ENCODE peak calls at places on chromosomes 3 and 15, in four cellular contexts. I is fibroblast of mammary gland, D is BJ, H is colonic mucosa. N is an unnamed sample.
A peak's percentile ranks its signal among the peaks of the same experiment; 100 is the strongest.

GRCh38 chr3:39150803-39151631 is 2.4 kb downstream of the CSRNP1 start:
- DNase-seq in I (peak; percentile 97), H (peak; percentile 80), D (peak; percentile 82), N (peak; percentile 89)

GRCh38 chr3:122975163-122975923 is 52.2 kb downstream of the SEMA5B start:
- DNase-seq in H (no peak), D (peak; percentile 26), I (peak; percentile 56), N (peak; percentile 29)

GRCh38 chr3:39438880-39439279 is 28.6 kb upstream of the MOBP start:
- DNase-seq in D (no peak), I (no peak), H (no peak), N (no peak)

GRCh38 chr15:82850731-82851130 is 41.3 kb downstream of the WHAMM start:
- DNase-seq in I (no peak), H (no peak), D (no peak), N (peak; percentile 10)

GRCh38 chr3:138081371-138082084 is 33.9 kb downstream of the DZIP1L start:
- DNase-seq in I (peak; percentile 83), D (peak; percentile 35), H (no peak), N (peak; percentile 50)

GRCh38 chr3:56855856-56856538 is 54.2 kb upstream of the ARHGEF3 start:
- DNase-seq in H (peak; percentile 40), D (no peak), I (no peak), N (no peak)

GRCh38 chr3:51985971-51986947 is 2.9 kb downstream of the ACY1 start:
- DNase-seq in H (peak; percentile 76), D (no peak), I (no peak), N (no peak)

GRCh38 chr3:49191741-49192140 is 20.3 kb downstream of the KLHDC8B start:
- DNase-seq in I (no peak), D (no peak), H (no peak), N (no peak)

GRCh38 chr3:179981646-179982045 is 55.1 kb downstream of the PEX5L start:
- DNase-seq in I (no peak), H (no peak), D (no peak), N (no peak)

GRCh38 chr15:20356444-20357138 is 185.0 kb downstream of the GOLGA6L6 start:
- DNase-seq in I (peak; percentile 19), H (no peak), D (no peak), N (no peak)

GRCh38 chr15:91885714-91886265 is 32.3 kb downstream of the SLCO3A1 start:
- DNase-seq in I (no peak), D (no peak), H (no peak), N (no peak)

GRCh38 chr3:190514163-190515153 is 573 bp downstream of the IL1RAP start:
- DNase-seq in D (no peak), H (peak; percentile 39), I (peak; percentile 55), N (peak; percentile 52)

GRCh38 chr3:41698931-41699330 is 263.0 kb downstream of the ULK4 start:
- DNase-seq in I (peak; percentile 6), D (no peak), H (no peak), N (no peak)

GRCh38 chr3:54772707-54773106 is 155.2 kb downstream of the LRTM1 start:
- DNase-seq in D (no peak), I (no peak), H (no peak), N (no peak)

GRCh38 chr3:181633556-181633955 is 78.2 kb upstream of the SOX2 start:
- DNase-seq in H (no peak), D (no peak), I (no peak), N (no peak)

GRCh38 chr3:170056710-170057454 is 19.1 kb downstream of the GPR160 start:
- DNase-seq in I (no peak), H (no peak), D (no peak), N (no peak)

GRCh38 chr15:78210349-78210717 is 24.0 kb downstream of the ACSBG1 start:
- DNase-seq in H (peak; percentile 20), D (no peak), I (no peak), N (no peak)

GRCh38 chr3:146100825-146101444 is 60.0 kb downstream of the PLOD2 start:
- DNase-seq in H (no peak), I (no peak), D (no peak), N (no peak)

GRCh38 chr3:120795017-120795648 is 52.6 kb downstream of the GTF2E1 start:
- DNase-seq in I (peak; percentile 90), D (no peak), H (peak; percentile 80), N (peak; percentile 85)

GRCh38 chr3:155332668-155333160 is 39.2 kb upstream of the STRIT1 start:
- DNase-seq in I (no peak), D (no peak), H (no peak), N (no peak)

GRCh38 chr15:79970921-79971434 is at the start of gene BCL2A1:
- DNase-seq in D (peak; percentile 43), I (peak; percentile 95), H (no peak), N (peak; percentile 64)

GRCh38 chr3:126941721-126942270 is 41.1 kb upstream of the PLXNA1 start:
- DNase-seq in I (no peak), D (no peak), H (no peak), N (no peak)

GRCh38 chr15:68431792-68432401 is at the start of gene ITGA11:
- DNase-seq in D (no peak), H (peak; percentile 57), I (no peak), N (peak; percentile 30)

GRCh38 chr3:32146669-32147315 is 40.4 kb downstream of the GPD1L start:
- DNase-seq in D (no peak), I (no peak), H (no peak), N (no peak)

GRCh38 chr15:25875551-25875950 is 12.4 kb upstream of the ATP10A start:
- DNase-seq in I (peak; percentile 64), D (no peak), H (no peak), N (peak; percentile 32)

GRCh38 chr15:52093539-52094502 is 18.8 kb downstream of the BCL2L10 start:
- DNase-seq in D (peak; percentile 91), I (peak; percentile 98), H (peak; percentile 51), N (peak; percentile 97)

GRCh38 chr3:119297169-119297568 is 3.0 kb downstream of the ARHGAP31 start:
- DNase-seq in I (peak; percentile 44), H (no peak), D (no peak), N (peak; percentile 70)

GRCh38 chr3:8069471-8069870 is 432.2 kb upstream of the LMCD1 start:
- DNase-seq in H (no peak), D (no peak), I (no peak), N (no peak)

GRCh38 chr15:64843996-64844395 is 2.3 kb downstream of the PLEKHO2 start:
- DNase-seq in I (no peak), D (no peak), H (no peak), N (no peak)
- H3K4me3 ChIP-seq in I (peak overlapping the region; percentile 86), D (peak overlapping the region; percentile 93), H (peak overlapping the region; percentile 85), N (peak overlapping the region; percentile 100)

GRCh38 chr3:131381445-131382291 is at the start of gene NUDT16:
- DNase-seq in H (peak; percentile 100), I (peak; percentile 98), D (peak; percentile 96), N (peak; percentile 100)
- TF ChIP-seq CTCF in H (no peak), I (no peak), D (no peak), N (no peak)

GRCh38 chr3:113896930-113897329 is 50.9 kb upstream of the ZDHHC23 start:
- DNase-seq in H (no peak), I (no peak), D (no peak), N (no peak)
- H3K4me3 ChIP-seq in H (peak overlapping the region; percentile 19), I (no peak overlapping the region), D (no peak overlapping the region), N (no peak overlapping the region)

GRCh38 chr3:45224824-45225464 is 1.1 kb downstream of the TMEM158 start:
- DNase-seq in D (no peak), I (peak; percentile 71), H (peak; percentile 75), N (peak; percentile 63)
- TF ChIP-seq CTCF in D (peak; percentile 59), I (peak; percentile 38), H (peak; percentile 19), N (peak; percentile 29)